ENCODE peak calls at places on chromosomes 13 and 19, in ten cellular contexts. S is activated CD4-positive, alpha-beta T cell treated with anti-CD3 and anti-CD28 coated beads for 1 hour; R is activated CD8-positive, alpha-beta T cell treated with anti-CD3 and anti-CD28 coated beads for 36 hours; B is left ventricle myocardium inferior; A is NCI-H1694 treated with DMSO at 0.1 percent for 48 hours; I is putamen; F is stimulated activated CD8-positive, alpha-beta memory T cell treated with anti-CD3 and anti-CD28 coated beads, Interleukin-4, amount 100 ng/mL, for 4 hours; J is mucosa of gallbladder; P is GM04504; N is psoas muscle. G is an unnamed sample.

GRCh38 chr13:110254751-110255553 is 52.0 kb downstream of the COL4A1 start:
- DNase-seq in S (no peak), B (no peak), R (no peak), P (no peak), N (no peak), J (no peak), I (no peak), F (no peak), A (no peak), G (peak)

GRCh38 chr19:47228937-47229673 is 1.9 kb downstream of the BBC3 start:
- DNase-seq in I (no peak), S (peak), N (no peak), A (no peak), R (peak), P (no peak), B (no peak), F (no peak), J (no peak), G (no peak)

GRCh38 chr19:3368441-3368795 is 2.0 kb downstream of the NFIC start:
- DNase-seq in F (no peak), J (no peak), S (no peak), P (no peak), I (no peak), R (no peak), B (no peak), A (no peak), N (no peak), G (no peak)

GRCh38 chr13:85582890-85583289 is 216.3 kb downstream of the SLITRK6 start:
- DNase-seq in B (no peak), F (no peak), S (no peak), P (no peak), I (no peak), R (no peak), N (no peak), A (no peak), J (no peak), G (no peak)

GRCh38 chr19:53906211-53907192 is 2.6 kb upstream of the CACNG7 start:
- DNase-seq in B (peak), P (no peak), A (no peak), I (peak), J (peak), R (peak), N (peak), F (peak), S (peak), G (no peak)

GRCh38 chr19:50639121-50640112 is at the start of gene SYT3:
- DNase-seq in I (peak), R (peak), B (peak), P (no peak), S (peak), A (peak), N (no peak), F (no peak), J (peak), G (no peak)

GRCh38 chr19:21835810-21836444 is at the start of gene ZNF43:
- DNase-seq in N (peak), B (peak), F (peak), I (peak), A (peak), P (peak), S (peak), J (peak), R (peak), G (peak)

GRCh38 chr13:113552079-113552478 is 32.5 kb upstream of the TFDP1 start:
- DNase-seq in F (no peak), R (no peak), B (no peak), J (no peak), N (no peak), A (no peak), P (no peak), S (no peak), I (no peak), G (no peak)

GRCh38 chr13:42039457-42039945 is 8.9 kb upstream of the DGKH start:
- DNase-seq in F (no peak), N (no peak), B (no peak), R (peak), A (no peak), S (no peak), J (no peak), I (no peak), P (no peak), G (no peak)

GRCh38 chr13:114279770-114280169 is 1.6 kb upstream of the UPF3A start:
- DNase-seq in R (peak), A (no peak), P (no peak), J (no peak), N (no peak), B (no peak), I (no peak), S (no peak), F (no peak), G (no peak)

GRCh38 chr19:54364775-54365257 is at the start of gene LAIR1:
- DNase-seq in N (peak), B (no peak), P (no peak), R (peak), F (no peak), S (peak), I (no peak), J (no peak), A (peak), G (no peak)

GRCh38 chr13:30415430-30416030 is 6.8 kb upstream of the UBE2L5 start:
- DNase-seq in S (no peak), P (no peak), N (no peak), F (no peak), R (no peak), J (no peak), I (no peak), B (no peak), A (no peak), G (no peak)

GRCh38 chr13:113635709-113636108 is 22.3 kb downstream of the ATP4B start:
- DNase-seq in P (no peak), I (no peak), J (no peak), S (no peak), F (no peak), R (no peak), A (no peak), B (peak), N (no peak), G (no peak)

GRCh38 chr19:32652893-32653625 is 21.9 kb downstream of the ANKRD27 start:
- DNase-seq in R (no peak), P (no peak), I (no peak), F (no peak), S (no peak), J (peak), N (peak), B (peak), A (no peak), G (peak)

GRCh38 chr13:45441633-45442032 is 23.1 kb upstream of the COG3 start:
- DNase-seq in I (no peak), J (no peak), S (no peak), P (no peak), F (no peak), A (no peak), B (no peak), N (no peak), R (peak), G (no peak)

GRCh38 chr19:48635263-48635965 is 1.8 kb downstream of the DBP start:
- DNase-seq in R (peak), A (peak), I (no peak), S (peak), P (no peak), B (peak), N (peak), F (no peak), J (peak), G (no peak)

GRCh38 chr13:30480292-30480947 is 14.7 kb upstream of the HMGB1 start:
- DNase-seq in F (no peak), S (no peak), B (no peak), I (no peak), J (peak), A (no peak), N (no peak), P (no peak), R (no peak), G (no peak)

GRCh38 chr13:110957181-110957884 is 42.5 kb upstream of the ANKRD10 start:
- DNase-seq in F (no peak), S (no peak), R (peak), N (no peak), J (no peak), B (no peak), P (no peak), I (no peak), A (no peak), G (no peak)

GRCh38 chr19:45629704-45630103 is 9.5 kb downstream of the EML2 start:
- DNase-seq in I (no peak), R (no peak), N (no peak), P (no peak), J (no peak), F (no peak), B (no peak), A (no peak), S (no peak), G (no peak)

GRCh38 chr13:113297370-113297871 is 382 bp downstream of the LAMP1 start:
- DNase-seq in S (peak), R (peak), B (no peak), P (no peak), N (no peak), A (no peak), I (no peak), J (no peak), F (peak), G (no peak)

GRCh38 chr19:31301306-31301980 is 47.8 kb downstream of the TSHZ3 start:
- DNase-seq in B (no peak), F (no peak), P (no peak), S (no peak), I (no peak), J (no peak), A (no peak), N (no peak), R (no peak), G (no peak)

GRCh38 chr19:35551091-35551810 is 5.8 kb downstream of the TMEM147 start:
- DNase-seq in N (no peak), I (no peak), B (no peak), P (no peak), R (no peak), S (no peak), J (no peak), F (no peak), A (no peak), G (no peak)

GRCh38 chr13:44899967-44900366 is 89.3 kb downstream of the NUFIP1 start:
- DNase-seq in J (no peak), P (no peak), I (no peak), F (no peak), B (no peak), A (peak), S (no peak), R (no peak), N (no peak), G (no peak)

GRCh38 chr19:1956868-1957492 is 16.0 kb downstream of the CSNK1G2 start:
- DNase-seq in A (no peak), J (no peak), B (peak), P (no peak), S (no peak), F (no peak), N (peak), I (peak), R (no peak), G (no peak)

GRCh38 chr13:110312669-110313031 is 5.6 kb downstream of the COL4A2 start:
- DNase-seq in R (no peak), J (no peak), B (no peak), N (no peak), P (peak), I (no peak), A (no peak), S (no peak), F (no peak), G (peak)

GRCh38 chr13:88223958-88224357 is 552.8 kb downstream of the SLITRK5 start:
- DNase-seq in S (no peak), F (no peak), N (no peak), A (no peak), R (no peak), J (no peak), B (no peak), I (no peak), P (no peak), G (no peak)

GRCh38 chr13:108266316-108266936 is 3.1 kb upstream of the TNFSF13B start:
- DNase-seq in B (no peak), J (no peak), R (no peak), I (no peak), S (no peak), N (no peak), F (no peak), P (no peak), A (no peak), G (no peak)

GRCh38 chr13:50386527-50387123 is 371.4 kb downstream of the KCNRG start:
- DNase-seq in F (no peak), S (no peak), N (no peak), B (peak), P (peak), R (no peak), J (no peak), I (peak), A (peak), G (no peak)

GRCh38 chr19:44111910-44112463 is 1.2 kb upstream of the ZNF225 start:
- DNase-seq in F (no peak), J (peak), P (no peak), B (no peak), A (no peak), R (peak), N (no peak), S (no peak), I (peak), G (no peak)

GRCh38 chr19:14674764-14675163 is at the start of gene ADGRE3:
- DNase-seq in A (no peak), N (no peak), R (no peak), S (no peak), P (no peak), I (no peak), F (no peak), J (no peak), B (no peak), G (no peak)

GRCh38 chr19:4581381-4582111 is 22.1 kb upstream of the SEMA6B start:
- DNase-seq in S (no peak), P (no peak), A (no peak), R (peak), N (no peak), F (no peak), J (no peak), B (no peak), I (no peak), G (no peak)

GRCh38 chr13:113040031-113040430 is 65.6 kb upstream of the F7 start:
- DNase-seq in N (no peak), A (no peak), S (no peak), B (no peak), F (no peak), R (no peak), P (no peak), I (no peak), J (no peak), G (no peak)

GRCh38 chr19:1408300-1409203 is 1.2 kb downstream of the DAZAP1 start:
- DNase-seq in I (no peak), F (no peak), J (no peak), P (no peak), B (peak), S (peak), R (peak), A (no peak), N (peak), G (no peak)

GRCh38 chr13:59038824-59039223 is 1124.9 kb downstream of the DIAPH3 start:
- DNase-seq in S (no peak), I (no peak), R (no peak), B (no peak), J (no peak), N (no peak), A (no peak), F (no peak), P (no peak), G (no peak)

GRCh38 chr19:35559781-35560180 is 3.7 kb downstream of the ATP4A start:
- DNase-seq in R (no peak), P (no peak), F (no peak), I (no peak), N (no peak), J (no peak), S (no peak), B (no peak), A (no peak), G (no peak)

GRCh38 chr19:49335071-49335783 is at the start of gene CD37:
- DNase-seq in P (no peak), I (no peak), R (peak), N (no peak), F (peak), J (no peak), B (no peak), A (no peak), S (peak), G (no peak)

GRCh38 chr19:34259367-34259865 is 5.1 kb downstream of the GARRE1 start:
- DNase-seq in I (no peak), B (no peak), S (no peak), R (no peak), A (no peak), F (no peak), P (no peak), J (no peak), N (no peak), G (no peak)

G was measured in right atrium auricular region.